ENCODE peak calls at places on chromosomes 7 and 10, in nine cellular contexts. Y, F, L, O, V, N, X, J and Z are unnamed samples.

GRCh38 chr7:17552952-17553351 is 254.5 kb downstream of the AHR start:
- DNase-seq in Y (no peak), J (peak), O (no peak), F (no peak), X (no peak), N (no peak), V (no peak), L (no peak), Z (no peak)

GRCh38 chr7:150378115-150378852 is 846 bp upstream of the ZNF775 start:
- DNase-seq in Y (peak), X (no peak), O (peak), L (peak), F (no peak), J (peak), N (peak), V (no peak), Z (no peak)

GRCh38 chr10:99784025-99784730 is 1.7 kb downstream of the ABCC2 start:
- DNase-seq in F (no peak), V (no peak), O (no peak), N (no peak), Y (peak), J (peak), L (no peak), X (no peak), Z (no peak)

GRCh38 chr10:119616879-119617580 is 20.3 kb upstream of the TIAL1 start:
- DNase-seq in X (peak), F (no peak), L (no peak), N (no peak), Y (no peak), O (no peak), V (no peak), J (peak), Z (no peak)

GRCh38 chr7:149292101-149292823 is 30.3 kb downstream of the ZNF783 start:
- DNase-seq in X (no peak), O (no peak), L (no peak), J (no peak), F (no peak), N (no peak), V (no peak), Y (no peak), Z (no peak)

GRCh38 chr7:94630855-94631254 is 25.1 kb downstream of the SGCE start:
- DNase-seq in Y (no peak), N (no peak), X (no peak), V (no peak), J (no peak), F (no peak), O (no peak), L (no peak), Z (no peak)

GRCh38 chr7:101398631-101399289 is 36.1 kb downstream of the COL26A1 start:
- DNase-seq in V (no peak), N (no peak), X (no peak), O (no peak), J (no peak), F (no peak), L (no peak), Y (no peak), Z (no peak)

GRCh38 chr7:23247602-23248335 is 1.2 kb downstream of the GPNMB start:
- DNase-seq in N (no peak), O (no peak), L (peak), V (peak), X (no peak), J (no peak), Y (no peak), F (no peak), Z (no peak)

GRCh38 chr10:3010819-3011422 is 56.4 kb upstream of the PFKP start:
- DNase-seq in V (no peak), N (peak), Y (peak), O (no peak), L (no peak), J (no peak), F (no peak), X (no peak), Z (no peak)

GRCh38 chr10:73083234-73083633 is 13.4 kb downstream of the P4HA1 start:
- DNase-seq in O (no peak), J (peak), F (no peak), V (no peak), L (no peak), N (no peak), Y (no peak), X (no peak), Z (no peak)

GRCh38 chr7:17506601-17507000 is 208.1 kb downstream of the AHR start:
- DNase-seq in J (peak), X (no peak), F (no peak), V (no peak), Y (no peak), L (no peak), O (no peak), N (no peak), Z (no peak)

GRCh38 chr10:22986771-22987542 is 59.1 kb downstream of the ARMC3 start:
- DNase-seq in V (no peak), L (no peak), N (no peak), X (no peak), J (peak), O (peak), Y (peak), F (no peak), Z (no peak)

GRCh38 chr7:2522780-2523433 is 3.3 kb downstream of the LFNG start:
- DNase-seq in O (peak), L (no peak), V (no peak), X (no peak), F (no peak), Y (peak), J (no peak), N (peak), Z (no peak)

GRCh38 chr7:29556405-29557195 is 7.0 kb upstream of the PRR15 start:
- DNase-seq in J (no peak), F (no peak), X (no peak), V (no peak), L (no peak), Y (no peak), N (no peak), O (no peak), Z (no peak)

GRCh38 chr7:20331912-20332317 is 1.2 kb downstream of the ITGB8 start:
- DNase-seq in X (no peak), L (no peak), V (no peak), F (no peak), J (no peak), Y (no peak), N (peak), O (no peak), Z (no peak)

GRCh38 chr7:17546206-17546998 is 247.9 kb downstream of the AHR start:
- DNase-seq in L (no peak), J (peak), X (no peak), Y (peak), V (no peak), O (no peak), F (no peak), N (no peak), Z (no peak)

GRCh38 chr7:30659312-30659711 is 22.9 kb downstream of the CRHR2 start:
- DNase-seq in J (no peak), O (no peak), F (no peak), L (no peak), V (no peak), Y (no peak), X (no peak), N (no peak), Z (no peak)

GRCh38 chr7:102451371-102452054 is 13.2 kb downstream of the ALKBH4 start:
- DNase-seq in V (no peak), F (no peak), Y (peak), J (no peak), N (no peak), L (no peak), X (no peak), O (no peak), Z (no peak)
- TF ChIP-seq CTCF in V (no peak), F (no peak), Y (no peak), J (no peak), N (no peak), L (no peak), X (no peak), O (no peak), Z (no peak)

DNA sequence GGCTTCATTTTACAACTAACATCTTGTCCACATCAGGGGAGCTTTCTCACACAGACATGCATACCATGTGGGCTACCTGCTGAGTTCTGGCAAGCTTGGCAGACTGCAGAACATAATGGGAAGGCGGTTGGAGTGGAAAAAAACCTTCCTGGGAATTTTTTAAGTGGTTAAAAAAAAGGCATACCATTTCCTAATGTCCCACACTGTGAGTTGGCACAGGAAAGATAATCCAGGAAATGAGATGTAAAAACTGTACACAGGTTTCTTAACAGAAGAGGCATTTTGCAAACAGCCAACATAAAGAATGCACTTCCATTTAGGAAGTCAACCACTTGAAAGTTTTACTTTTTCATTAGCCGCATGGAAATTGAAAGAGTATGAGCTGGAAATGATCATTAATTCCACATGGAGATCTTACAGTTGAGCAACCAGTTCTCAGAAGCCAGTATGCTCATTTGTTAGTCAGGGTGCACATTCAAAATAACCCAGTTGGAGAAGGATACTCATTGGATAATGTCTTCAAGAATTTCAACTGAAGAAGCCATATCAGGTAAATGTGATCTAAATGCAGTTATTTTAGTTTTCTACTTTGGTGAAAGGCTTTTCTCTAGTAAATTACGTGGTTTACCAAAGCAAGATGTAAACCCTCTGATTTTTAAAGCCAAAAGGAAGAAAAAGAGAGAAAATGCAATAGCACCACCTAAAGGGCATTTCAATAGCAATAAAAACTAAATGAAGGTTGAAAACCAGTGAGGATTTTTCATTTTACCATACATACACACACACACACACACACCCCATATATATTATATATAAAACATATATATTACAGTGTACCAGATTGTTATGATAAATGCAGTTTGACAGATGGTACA is 194.0 kb downstream of the TAX1BP1 start:
- DNase-seq in N (no peak), L (no peak), J (no peak), F (no peak), Y (no peak), V (no peak), O (no peak), X (no peak), Z (no peak)
- TF ChIP-seq CTCF in N (no peak), L (peak), J (peak), F (peak), Y (no peak), V (peak), O (peak), X (no peak), Z (peak)

GRCh38 chr7:115511330-115511729 is 519.2 kb downstream of the TFEC start:
- DNase-seq in N (no peak), V (no peak), J (no peak), O (no peak), F (no peak), X (no peak), L (no peak), Y (peak), Z (no peak)
- TF ChIP-seq CTCF in N (no peak), V (no peak), J (no peak), O (no peak), F (no peak), X (no peak), L (no peak), Y (peak), Z (no peak)

DNA sequence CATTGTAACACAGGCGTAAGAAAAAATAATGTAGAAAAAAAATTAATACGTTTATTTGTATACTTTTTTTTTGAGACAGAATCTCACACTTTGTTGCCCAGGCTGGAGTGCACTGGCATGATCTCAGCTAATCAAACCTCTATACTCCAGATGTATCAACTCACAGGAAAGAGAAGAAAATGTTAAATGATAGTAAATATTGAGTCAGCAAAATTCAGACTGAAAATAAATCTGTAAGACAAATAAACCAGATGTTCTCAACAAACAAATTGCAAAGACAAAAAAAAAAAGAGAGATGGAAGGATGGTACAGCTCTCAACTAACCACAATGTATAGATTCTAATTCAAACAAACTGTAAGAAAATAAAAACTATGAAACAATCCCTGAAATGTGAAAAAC is 272.2 kb upstream of the GNAI1 start:
- DNase-seq in F (no peak), X (no peak), J (no peak), N (no peak), Y (no peak), V (no peak), O (no peak), L (no peak), Z (no peak)
- TF ChIP-seq CTCF in F (no peak), X (no peak), J (no peak), N (no peak), Y (no peak), V (no peak), O (no peak), L (no peak), Z (no peak)

GRCh38 chr7:28418311-28418710 is 6.0 kb downstream of the CREB5 start:
- DNase-seq in J (peak), Y (no peak), L (no peak), N (no peak), O (no peak), X (no peak), F (no peak), V (no peak), Z (no peak)

GRCh38 chr7:28419717-28420116 is 7.4 kb downstream of the CREB5 start:
- DNase-seq in N (no peak), X (no peak), O (no peak), F (no peak), Y (peak), V (no peak), L (peak), J (peak), Z (no peak)

GRCh38 chr7:28414453-28414852 is 2.1 kb downstream of the CREB5 start:
- DNase-seq in N (no peak), V (no peak), Y (no peak), F (no peak), O (no peak), J (no peak), X (no peak), L (no peak), Z (no peak)

GRCh38 chr7:28411876-28412662 is at the start of gene CREB5:
- DNase-seq in F (no peak), V (no peak), N (no peak), X (no peak), Y (peak), O (no peak), L (peak), J (peak), Z (no peak)

GRCh38 chr7:28417321-28417940 is 5.1 kb downstream of the CREB5 start:
- DNase-seq in V (no peak), N (no peak), L (no peak), O (no peak), F (no peak), Y (no peak), X (no peak), J (no peak), Z (no peak)
- TF ChIP-seq CTCF in V (no peak), N (no peak), L (no peak), O (no peak), F (no peak), Y (no peak), X (no peak), J (no peak), Z (no peak)